ENCODE peak calls at places on chromosome 10, in six cellular contexts. One of them, this sample, is unnamed.

GRCh38 chr10:122112021-122112616 is 123.2 kb downstream of the TACC2 start:
- DNase-seq in GOT3: no peak
- DNase-seq in activated CD8-positive, alpha-beta memory T cell treated with anti-CD3 and anti-CD28 coated beads for 48 hours: no peak
- DNase-seq in fibroblast of pulmonary artery: peak; percentile 48
- DNase-seq in GM04504: no peak
- DNase-seq in ovary: peak; percentile 45
- DNase-seq in this sample: no peak

GRCh38 chr10:96378741-96379140 is 19.9 kb upstream of the OPALIN start:
- DNase-seq in ovary: no peak
- DNase-seq in GOT3: no peak
- DNase-seq in fibroblast of pulmonary artery: no peak
- DNase-seq in activated CD8-positive, alpha-beta memory T cell treated with anti-CD3 and anti-CD28 coated beads for 48 hours: no peak
- DNase-seq in GM04504: no peak
- DNase-seq in this sample: no peak

GRCh38 chr10:129959544-129960492 is 4.3 kb downstream of the EBF3 start:
- DNase-seq in fibroblast of pulmonary artery: peak; percentile 45
- DNase-seq in ovary: peak; percentile 15
- DNase-seq in GM04504: no peak
- DNase-seq in GOT3: no peak
- DNase-seq in activated CD8-positive, alpha-beta memory T cell treated with anti-CD3 and anti-CD28 coated beads for 48 hours: no peak
- DNase-seq in this sample: no peak

GRCh38 chr10:84177541-84178386 is 4.2 kb downstream of the GPR15LG start:
- DNase-seq in ovary: no peak
- DNase-seq in fibroblast of pulmonary artery: no peak
- DNase-seq in GM04504: no peak
- DNase-seq in GOT3: no peak
- DNase-seq in activated CD8-positive, alpha-beta memory T cell treated with anti-CD3 and anti-CD28 coated beads for 48 hours: no peak
- DNase-seq in this sample: no peak

GRCh38 chr10:31698169-31698890 is 230.3 kb downstream of the ARHGAP12 start:
- DNase-seq in GM04504: peak; percentile 85
- DNase-seq in ovary: no peak
- DNase-seq in GOT3: peak; percentile 56
- DNase-seq in fibroblast of pulmonary artery: peak; percentile 97
- DNase-seq in activated CD8-positive, alpha-beta memory T cell treated with anti-CD3 and anti-CD28 coated beads for 48 hours: no peak
- DNase-seq in this sample: peak; percentile 87

GRCh38 chr10:107144490-107144889 is 20.0 kb downstream of the SORCS1 start:
- DNase-seq in fibroblast of pulmonary artery: no peak
- DNase-seq in activated CD8-positive, alpha-beta memory T cell treated with anti-CD3 and anti-CD28 coated beads for 48 hours: no peak
- DNase-seq in GM04504: no peak
- DNase-seq in GOT3: no peak
- DNase-seq in ovary: no peak
- DNase-seq in this sample: no peak

GRCh38 chr10:124013916-124014315 is 79.5 kb downstream of the CHST15 start:
- DNase-seq in GOT3: no peak
- DNase-seq in GM04504: no peak
- DNase-seq in ovary: no peak
- DNase-seq in fibroblast of pulmonary artery: no peak
- DNase-seq in activated CD8-positive, alpha-beta memory T cell treated with anti-CD3 and anti-CD28 coated beads for 48 hours: no peak
- DNase-seq in this sample: no peak

GRCh38 chr10:72088879-72089585 is 681 bp upstream of the SPOCK2 start:
- DNase-seq in ovary: no peak
- DNase-seq in fibroblast of pulmonary artery: peak; percentile 17
- DNase-seq in activated CD8-positive, alpha-beta memory T cell treated with anti-CD3 and anti-CD28 coated beads for 48 hours: no peak
- DNase-seq in GOT3: no peak
- DNase-seq in GM04504: peak; percentile 3
- DNase-seq in this sample: no peak

GRCh38 chr10:77226020-77226419 is 411.6 kb downstream of the KCNMA1 start:
- DNase-seq in activated CD8-positive, alpha-beta memory T cell treated with anti-CD3 and anti-CD28 coated beads for 48 hours: no peak
- DNase-seq in ovary: no peak
- DNase-seq in fibroblast of pulmonary artery: no peak
- DNase-seq in GM04504: no peak
- DNase-seq in GOT3: no peak
- DNase-seq in this sample: no peak

GRCh38 chr10:47081264-47081663 is 170.0 kb downstream of the PTPN20 start:
- DNase-seq in GM04504: no peak
- DNase-seq in GOT3: no peak
- DNase-seq in fibroblast of pulmonary artery: no peak
- DNase-seq in activated CD8-positive, alpha-beta memory T cell treated with anti-CD3 and anti-CD28 coated beads for 48 hours: no peak
- DNase-seq in ovary: no peak
- DNase-seq in this sample: no peak

GRCh38 chr10:97520978-97521761 is 22.4 kb downstream of the UBTD1 start:
- DNase-seq in GOT3: no peak
- DNase-seq in activated CD8-positive, alpha-beta memory T cell treated with anti-CD3 and anti-CD28 coated beads for 48 hours: no peak
- DNase-seq in GM04504: no peak
- DNase-seq in fibroblast of pulmonary artery: no peak
- DNase-seq in ovary: no peak
- DNase-seq in this sample: no peak

GRCh38 chr10:94351089-94351488 is 11.7 kb downstream of the NOC3L start:
- DNase-seq in activated CD8-positive, alpha-beta memory T cell treated with anti-CD3 and anti-CD28 coated beads for 48 hours: no peak
- DNase-seq in ovary: no peak
- DNase-seq in GOT3: no peak
- DNase-seq in GM04504: no peak
- DNase-seq in fibroblast of pulmonary artery: no peak
- DNase-seq in this sample: no peak

GRCh38 chr10:17516376-17516775 is 62.0 kb upstream of the ST8SIA6 start:
- DNase-seq in GOT3: no peak
- DNase-seq in activated CD8-positive, alpha-beta memory T cell treated with anti-CD3 and anti-CD28 coated beads for 48 hours: no peak
- DNase-seq in GM04504: no peak
- DNase-seq in fibroblast of pulmonary artery: no peak
- DNase-seq in ovary: no peak
- DNase-seq in this sample: no peak

GRCh38 chr10:74543276-74543675 is 283.1 kb upstream of the KAT6B start:
- DNase-seq in fibroblast of pulmonary artery: peak; percentile 20
- DNase-seq in GOT3: no peak
- DNase-seq in ovary: no peak
- DNase-seq in activated CD8-positive, alpha-beta memory T cell treated with anti-CD3 and anti-CD28 coated beads for 48 hours: no peak
- DNase-seq in GM04504: no peak
- DNase-seq in this sample: no peak

GRCh38 chr10:47376522-47377220 is 7.4 kb downstream of the ZNF488 start:
- DNase-seq in fibroblast of pulmonary artery: no peak
- DNase-seq in GOT3: no peak
- DNase-seq in activated CD8-positive, alpha-beta memory T cell treated with anti-CD3 and anti-CD28 coated beads for 48 hours: no peak
- DNase-seq in ovary: no peak
- DNase-seq in GM04504: no peak
- DNase-seq in this sample: no peak

GRCh38 chr10:82609845-82610244 is 734.9 kb downstream of the NRG3 start:
- DNase-seq in fibroblast of pulmonary artery: no peak
- DNase-seq in activated CD8-positive, alpha-beta memory T cell treated with anti-CD3 and anti-CD28 coated beads for 48 hours: no peak
- DNase-seq in GM04504: no peak
- DNase-seq in GOT3: no peak
- DNase-seq in ovary: no peak
- DNase-seq in this sample: no peak

GRCh38 chr10:29239569-29240472 is 49.0 kb upstream of the LYZL1 start:
- DNase-seq in fibroblast of pulmonary artery: peak; percentile 26
- DNase-seq in GM04504: no peak
- DNase-seq in GOT3: no peak
- DNase-seq in ovary: no peak
- DNase-seq in activated CD8-positive, alpha-beta memory T cell treated with anti-CD3 and anti-CD28 coated beads for 48 hours: no peak
- DNase-seq in this sample: no peak

GRCh38 chr10:103111031-103111917 is 81.8 kb downstream of the NT5C2 start:
- DNase-seq in ovary: no peak
- DNase-seq in GOT3: no peak
- DNase-seq in fibroblast of pulmonary artery: peak; percentile 57
- DNase-seq in activated CD8-positive, alpha-beta memory T cell treated with anti-CD3 and anti-CD28 coated beads for 48 hours: no peak
- DNase-seq in GM04504: peak; percentile 9
- DNase-seq in this sample: no peak

GRCh38 chr10:21807162-21807561 is 196.4 kb downstream of the DNAJC1 start:
- DNase-seq in activated CD8-positive, alpha-beta memory T cell treated with anti-CD3 and anti-CD28 coated beads for 48 hours: no peak
- DNase-seq in ovary: no peak
- DNase-seq in fibroblast of pulmonary artery: no peak
- DNase-seq in GM04504: no peak
- DNase-seq in GOT3: no peak
- DNase-seq in this sample: no peak

GRCh38 chr10:102602272-102603045 is 41.8 kb upstream of the TRIM8 start:
- DNase-seq in fibroblast of pulmonary artery: peak; percentile 81
- DNase-seq in GOT3: no peak
- DNase-seq in GM04504: no peak
- DNase-seq in ovary: peak; percentile 56
- DNase-seq in activated CD8-positive, alpha-beta memory T cell treated with anti-CD3 and anti-CD28 coated beads for 48 hours: no peak
- DNase-seq in this sample: peak; percentile 70

GRCh38 chr10:127485153-127485857 is 63.8 kb upstream of the NPS start:
- DNase-seq in activated CD8-positive, alpha-beta memory T cell treated with anti-CD3 and anti-CD28 coated beads for 48 hours: no peak
- DNase-seq in GOT3: no peak
- DNase-seq in fibroblast of pulmonary artery: peak; percentile 3
- DNase-seq in ovary: no peak
- DNase-seq in GM04504: no peak
- DNase-seq in this sample: peak; percentile 2

This sample was measured in stromal cell of bone marrow.